ENCODE peak calls at places on chromosomes 4 and X, in seven cellular contexts. One of them, this sample, is unnamed.

GRCh38 chrX:95950679-95951078 is 734.0 kb upstream of the DIAPH2 start:
- DNase-seq in mammary epithelial cell: no peak
- DNase-seq in HepG2: no peak
- DNase-seq in HCT116: no peak
- DNase-seq in PC-3: no peak
- DNase-seq in neural progenitor cell: no peak
- DNase-seq in fibroblast of lung: no peak
- DNase-seq in this sample: no peak

GRCh38 chr4:15898902-15899301 is 39.6 kb downstream of the FGFBP1 start:
- DNase-seq in neural progenitor cell: no peak
- DNase-seq in HCT116: no peak
- DNase-seq in mammary epithelial cell: peak
- DNase-seq in PC-3: peak
- DNase-seq in HepG2: no peak
- DNase-seq in fibroblast of lung: peak
- DNase-seq in this sample: no peak

GRCh38 chr4:119715490-119716445 is 87.2 kb upstream of the PDE5A start:
- DNase-seq in HCT116: no peak
- DNase-seq in mammary epithelial cell: no peak
- DNase-seq in neural progenitor cell: no peak
- DNase-seq in fibroblast of lung: no peak
- DNase-seq in PC-3: no peak
- DNase-seq in HepG2: no peak
- DNase-seq in this sample: no peak

GRCh38 chr4:163866728-163867313 is 372.3 kb downstream of the TMA16 start:
- DNase-seq in neural progenitor cell: no peak
- DNase-seq in fibroblast of lung: peak
- DNase-seq in HepG2: no peak
- DNase-seq in mammary epithelial cell: peak
- DNase-seq in PC-3: peak
- DNase-seq in HCT116: no peak
- DNase-seq in this sample: no peak

GRCh38 chr4:181528570-181529184 is 714.5 kb upstream of the TENM3 start:
- DNase-seq in HepG2: peak
- DNase-seq in neural progenitor cell: peak
- DNase-seq in fibroblast of lung: peak
- DNase-seq in PC-3: peak
- DNase-seq in mammary epithelial cell: peak
- DNase-seq in HCT116: peak
- DNase-seq in this sample: peak

GRCh38 chr4:10180927-10181744 is 64.5 kb upstream of the WDR1 start:
- DNase-seq in mammary epithelial cell: peak
- DNase-seq in HepG2: no peak
- DNase-seq in fibroblast of lung: peak
- DNase-seq in neural progenitor cell: no peak
- DNase-seq in PC-3: no peak
- DNase-seq in HCT116: no peak
- DNase-seq in this sample: peak

GRCh38 chr4:163448541-163449203 is 24.9 kb downstream of the TKTL2 start:
- DNase-seq in PC-3: peak
- DNase-seq in HCT116: no peak
- DNase-seq in HepG2: no peak
- DNase-seq in neural progenitor cell: no peak
- DNase-seq in mammary epithelial cell: peak
- DNase-seq in fibroblast of lung: peak
- DNase-seq in this sample: peak

GRCh38 chrX:134764202-134764785 is 106.0 kb upstream of the PLAC1 start:
- DNase-seq in neural progenitor cell: peak
- DNase-seq in fibroblast of lung: peak
- DNase-seq in HepG2: peak
- DNase-seq in HCT116: peak
- DNase-seq in PC-3: peak
- DNase-seq in mammary epithelial cell: peak
- DNase-seq in this sample: peak

GRCh38 chrX:153470411-153471363 is at the start of gene HAUS7:
- DNase-seq in HCT116: peak
- DNase-seq in fibroblast of lung: peak
- DNase-seq in PC-3: peak
- DNase-seq in HepG2: peak
- DNase-seq in mammary epithelial cell: peak
- DNase-seq in neural progenitor cell: peak
- DNase-seq in this sample: peak

GRCh38 chrX:101958139-101958538 is 26.3 kb upstream of the ZMAT1 start:
- DNase-seq in fibroblast of lung: no peak
- DNase-seq in PC-3: no peak
- DNase-seq in HepG2: no peak
- DNase-seq in mammary epithelial cell: peak
- DNase-seq in neural progenitor cell: no peak
- DNase-seq in HCT116: no peak
- DNase-seq in this sample: peak

GRCh38 chr4:138630666-138631065 is 384.9 kb upstream of the NOCT start:
- DNase-seq in PC-3: no peak
- DNase-seq in HepG2: no peak
- DNase-seq in HCT116: no peak
- DNase-seq in fibroblast of lung: no peak
- DNase-seq in mammary epithelial cell: no peak
- DNase-seq in neural progenitor cell: no peak
- DNase-seq in this sample: no peak

GRCh38 chr4:140725556-140725955 is 30.6 kb downstream of the TBC1D9 start:
- DNase-seq in mammary epithelial cell: no peak
- DNase-seq in PC-3: no peak
- DNase-seq in fibroblast of lung: no peak
- DNase-seq in HCT116: no peak
- DNase-seq in HepG2: no peak
- DNase-seq in neural progenitor cell: no peak
- DNase-seq in this sample: no peak

GRCh38 chr4:124890522-124890921 is 178.0 kb upstream of the ANKRD50 start:
- DNase-seq in fibroblast of lung: peak
- DNase-seq in HepG2: no peak
- DNase-seq in PC-3: peak
- DNase-seq in HCT116: no peak
- DNase-seq in neural progenitor cell: no peak
- DNase-seq in mammary epithelial cell: no peak
- DNase-seq in this sample: peak

GRCh38 chrX:132488092-132488749 is 617 bp downstream of the MBNL3 start:
- DNase-seq in HepG2: no peak
- DNase-seq in neural progenitor cell: no peak
- DNase-seq in mammary epithelial cell: peak
- DNase-seq in PC-3: peak
- DNase-seq in fibroblast of lung: peak
- DNase-seq in HCT116: no peak
- DNase-seq in this sample: peak

GRCh38 chr4:1808396-1808795 is 15.3 kb downstream of the FGFR3 start:
- DNase-seq in HCT116: no peak
- DNase-seq in PC-3: no peak
- DNase-seq in neural progenitor cell: no peak
- DNase-seq in fibroblast of lung: no peak
- DNase-seq in HepG2: no peak
- DNase-seq in mammary epithelial cell: no peak
- DNase-seq in this sample: no peak

GRCh38 chr4:93313207-93313606 is 515.3 kb upstream of the ATOH1 start:
- DNase-seq in HCT116: no peak
- DNase-seq in mammary epithelial cell: peak
- DNase-seq in neural progenitor cell: peak
- DNase-seq in HepG2: no peak
- DNase-seq in PC-3: peak
- DNase-seq in fibroblast of lung: peak
- DNase-seq in this sample: peak

GRCh38 chr4:123488916-123489315 is 92.3 kb downstream of the SPRY1 start:
- DNase-seq in HCT116: peak
- DNase-seq in HepG2: peak
- DNase-seq in mammary epithelial cell: peak
- DNase-seq in fibroblast of lung: peak
- DNase-seq in neural progenitor cell: no peak
- DNase-seq in PC-3: peak
- DNase-seq in this sample: peak

GRCh38 chrX:134443020-134443419 is 16.9 kb upstream of the HPRT1 start:
- DNase-seq in HepG2: no peak
- DNase-seq in fibroblast of lung: no peak
- DNase-seq in HCT116: no peak
- DNase-seq in neural progenitor cell: no peak
- DNase-seq in PC-3: no peak
- DNase-seq in mammary epithelial cell: no peak
- DNase-seq in this sample: no peak

GRCh38 chr4:108159845-108160244 is 8.9 kb downstream of the LEF1 start:
- DNase-seq in HepG2: no peak
- DNase-seq in neural progenitor cell: no peak
- DNase-seq in mammary epithelial cell: no peak
- DNase-seq in HCT116: no peak
- DNase-seq in PC-3: no peak
- DNase-seq in fibroblast of lung: no peak
- DNase-seq in this sample: no peak

GRCh38 chr4:108157655-108158054 is 11.1 kb downstream of the LEF1 start:
- DNase-seq in fibroblast of lung: no peak
- DNase-seq in mammary epithelial cell: no peak
- DNase-seq in PC-3: no peak
- DNase-seq in neural progenitor cell: no peak
- DNase-seq in HCT116: no peak
- DNase-seq in HepG2: no peak
- DNase-seq in this sample: no peak

GRCh38 chr4:108152980-108153379 is 15.8 kb downstream of the LEF1 start:
- DNase-seq in mammary epithelial cell: peak
- DNase-seq in HepG2: no peak
- DNase-seq in fibroblast of lung: no peak
- DNase-seq in neural progenitor cell: no peak
- DNase-seq in PC-3: no peak
- DNase-seq in HCT116: no peak
- DNase-seq in this sample: no peak

GRCh38 chr4:108155373-108155772 is 13.4 kb downstream of the LEF1 start:
- DNase-seq in PC-3: no peak
- DNase-seq in mammary epithelial cell: peak
- DNase-seq in HepG2: no peak
- DNase-seq in HCT116: no peak
- DNase-seq in neural progenitor cell: peak
- DNase-seq in fibroblast of lung: peak
- DNase-seq in this sample: no peak

GRCh38 chr4:108156391-108156790 is 12.3 kb downstream of the LEF1 start:
- DNase-seq in HCT116: no peak
- DNase-seq in PC-3: no peak
- DNase-seq in HepG2: no peak
- DNase-seq in fibroblast of lung: no peak
- DNase-seq in mammary epithelial cell: no peak
- DNase-seq in neural progenitor cell: no peak
- DNase-seq in this sample: no peak
- H3K4me2 ChIP-seq in HCT116: no peak
- H3K4me2 ChIP-seq in PC-3: no peak
- H3K4me2 ChIP-seq in HepG2: no peak
- H3K4me2 ChIP-seq in fibroblast of lung: no peak
- H3K4me2 ChIP-seq in mammary epithelial cell: no peak
- H3K4me2 ChIP-seq in neural progenitor cell: no peak
- H3K4me2 ChIP-seq in this sample: no peak

GRCh38 chrX:13570245-13570573 is 808 bp downstream of the EGFL6 start:
- DNase-seq in PC-3: no peak
- DNase-seq in HepG2: no peak
- DNase-seq in mammary epithelial cell: no peak
- DNase-seq in HCT116: no peak
- DNase-seq in neural progenitor cell: peak
- DNase-seq in fibroblast of lung: no peak
- DNase-seq in this sample: no peak
- TF ChIP-seq EZH2 in PC-3: no peak
- TF ChIP-seq EZH2 in HepG2: no peak
- TF ChIP-seq EZH2 in mammary epithelial cell: peak
- TF ChIP-seq EZH2 in HCT116: no peak
- TF ChIP-seq EZH2 in neural progenitor cell: no peak
- TF ChIP-seq EZH2 in fibroblast of lung: peak
- TF ChIP-seq EZH2 in this sample: no peak

GRCh38 chrX:41026326-41027136 is 58.7 kb upstream of the USP9X start:
- DNase-seq in HCT116: no peak
- DNase-seq in PC-3: peak
- DNase-seq in neural progenitor cell: peak
- DNase-seq in HepG2: no peak
- DNase-seq in fibroblast of lung: no peak
- DNase-seq in mammary epithelial cell: no peak
- DNase-seq in this sample: no peak

GRCh38 chrX:41024755-41025154 is 60.5 kb upstream of the USP9X start:
- DNase-seq in mammary epithelial cell: no peak
- DNase-seq in PC-3: no peak
- DNase-seq in HCT116: no peak
- DNase-seq in neural progenitor cell: no peak
- DNase-seq in HepG2: no peak
- DNase-seq in fibroblast of lung: no peak
- DNase-seq in this sample: no peak

GRCh38 chrX:41023098-41023497 is 62.1 kb upstream of the USP9X start:
- DNase-seq in HepG2: no peak
- DNase-seq in PC-3: no peak
- DNase-seq in fibroblast of lung: no peak
- DNase-seq in neural progenitor cell: no peak
- DNase-seq in mammary epithelial cell: no peak
- DNase-seq in HCT116: no peak
- DNase-seq in this sample: no peak

GRCh38 chrX:41027388-41027787 is 57.9 kb upstream of the USP9X start:
- DNase-seq in fibroblast of lung: peak
- DNase-seq in PC-3: peak
- DNase-seq in HepG2: no peak
- DNase-seq in neural progenitor cell: peak
- DNase-seq in HCT116: no peak
- DNase-seq in mammary epithelial cell: peak
- DNase-seq in this sample: peak

DNA sequence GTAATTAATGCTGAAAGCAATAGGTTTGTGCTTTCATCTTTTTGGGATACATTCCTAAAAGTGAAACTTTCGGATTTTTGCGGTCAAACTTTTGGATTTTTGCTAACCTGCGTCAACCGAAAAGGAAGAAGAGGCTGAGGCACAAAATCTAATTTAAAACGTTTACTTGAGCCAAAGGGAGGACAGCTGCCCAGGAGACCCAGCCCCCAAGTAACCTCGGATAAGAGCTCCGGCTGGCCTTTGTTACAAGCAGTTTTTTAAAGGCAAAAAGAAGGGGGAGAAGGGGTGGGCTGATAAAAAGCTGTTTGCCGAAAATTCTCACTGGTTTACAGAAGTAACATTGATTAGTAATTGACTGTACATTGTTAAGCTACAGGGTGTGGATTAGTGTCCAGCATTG is 59.3 kb upstream of the USP9X start:
- DNase-seq in mammary epithelial cell: no peak
- DNase-seq in fibroblast of lung: peak
- DNase-seq in HCT116: no peak
- DNase-seq in neural progenitor cell: peak
- DNase-seq in HepG2: no peak
- DNase-seq in PC-3: no peak
- DNase-seq in this sample: no peak
- H3K9ac ChIP-seq in mammary epithelial cell: no peak
- H3K9ac ChIP-seq in fibroblast of lung: no peak
- H3K9ac ChIP-seq in HCT116: no peak
- H3K9ac ChIP-seq in neural progenitor cell: no peak
- H3K9ac ChIP-seq in HepG2: no peak
- H3K9ac ChIP-seq in PC-3: no peak
- H3K9ac ChIP-seq in this sample: no peak

DNA sequence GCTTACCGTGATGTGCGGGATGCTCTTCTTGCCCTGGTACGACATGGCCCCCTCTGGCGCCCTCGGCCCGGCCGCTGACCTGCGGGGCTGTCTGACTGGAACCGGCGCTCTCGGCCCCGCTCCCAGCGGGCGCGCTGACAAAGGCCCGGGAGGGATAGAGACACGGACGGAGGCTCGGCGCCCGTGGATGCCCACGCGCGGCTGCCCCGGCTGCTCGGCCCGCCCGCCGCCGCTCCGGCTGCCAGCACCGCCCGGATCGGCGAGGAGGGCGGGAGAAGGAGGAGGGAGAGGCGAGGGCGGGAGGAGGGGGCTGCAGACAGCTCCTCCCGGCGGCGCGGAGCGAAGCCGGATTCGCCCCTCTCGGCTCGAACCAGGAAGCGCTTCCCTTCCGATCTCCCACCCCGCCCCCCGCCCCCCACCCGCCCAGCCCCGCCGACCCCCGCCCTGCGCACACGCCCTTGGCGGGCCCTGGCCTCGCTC is 4.6 kb downstream of the CRMP1 start:
- DNase-seq in HCT116: no peak
- DNase-seq in mammary epithelial cell: no peak
- DNase-seq in HepG2: no peak
- DNase-seq in PC-3: no peak
- DNase-seq in fibroblast of lung: peak
- DNase-seq in neural progenitor cell: peak
- DNase-seq in this sample: no peak
- H3K4me2 ChIP-seq in HCT116: no peak
- H3K4me2 ChIP-seq in mammary epithelial cell: no peak
- H3K4me2 ChIP-seq in HepG2: no peak
- H3K4me2 ChIP-seq in PC-3: no peak
- H3K4me2 ChIP-seq in fibroblast of lung: no peak
- H3K4me2 ChIP-seq in neural progenitor cell: peak
- H3K4me2 ChIP-seq in this sample: no peak